ENCODE peak calls at places on chromosomes 7 and 10, in six cellular contexts. One of them, this sample, is unnamed. For H3K79me2, the result is how much of the 10 kb centered on the place peaks cover.

GRCh38 chr10:105288613-105289012 is 647.5 kb downstream of the SORCS3 start:
- DNase-seq in PC-9: no peak
- DNase-seq in HCT116: no peak
- DNase-seq in H9: no peak
- DNase-seq in neural progenitor cell: no peak
- DNase-seq in OCI-LY7: no peak
- DNase-seq in this sample: no peak

GRCh38 chr7:96143495-96144259 is 178.2 kb downstream of the SLC25A13 start:
- DNase-seq in PC-9: no peak
- DNase-seq in HCT116: no peak
- DNase-seq in H9: peak
- DNase-seq in neural progenitor cell: peak
- DNase-seq in OCI-LY7: no peak
- DNase-seq in this sample: no peak

GRCh38 chr7:17030559-17030958 is 148.8 kb upstream of the AGR3 start:
- DNase-seq in PC-9: no peak
- DNase-seq in HCT116: no peak
- DNase-seq in H9: no peak
- DNase-seq in neural progenitor cell: no peak
- DNase-seq in OCI-LY7: no peak
- DNase-seq in this sample: no peak

GRCh38 chr10:11403116-11403515 is 208.3 kb downstream of the USP6NL start:
- DNase-seq in PC-9: no peak
- DNase-seq in HCT116: no peak
- DNase-seq in H9: no peak
- DNase-seq in neural progenitor cell: no peak
- DNase-seq in OCI-LY7: peak
- DNase-seq in this sample: no peak

GRCh38 chr10:14123066-14123465 is 207.7 kb downstream of the FRMD4A start:
- DNase-seq in PC-9: no peak
- DNase-seq in HCT116: no peak
- DNase-seq in H9: no peak
- DNase-seq in neural progenitor cell: no peak
- DNase-seq in OCI-LY7: no peak
- DNase-seq in this sample: no peak

GRCh38 chr7:30906014-30906413 is 5.6 kb upstream of the AQP1 start:
- DNase-seq in PC-9: peak
- DNase-seq in HCT116: no peak
- DNase-seq in H9: no peak
- DNase-seq in neural progenitor cell: no peak
- DNase-seq in OCI-LY7: no peak
- DNase-seq in this sample: no peak

GRCh38 chr10:43341450-43341849 is 30.0 kb upstream of the FXYD4 start:
- DNase-seq in PC-9: no peak
- DNase-seq in HCT116: no peak
- DNase-seq in H9: no peak
- DNase-seq in neural progenitor cell: no peak
- DNase-seq in OCI-LY7: no peak
- DNase-seq in this sample: no peak

GRCh38 chr10:96285331-96285752 is 14.0 kb upstream of the BLNK start:
- DNase-seq in PC-9: no peak
- DNase-seq in HCT116: no peak
- DNase-seq in H9: peak
- DNase-seq in neural progenitor cell: peak
- DNase-seq in OCI-LY7: peak
- DNase-seq in this sample: no peak

GRCh38 chr7:158828343-158829020 is 827 bp downstream of the ESYT2 start:
- DNase-seq in PC-9: no peak
- DNase-seq in HCT116: no peak
- DNase-seq in H9: peak
- DNase-seq in neural progenitor cell: peak
- DNase-seq in OCI-LY7: peak
- DNase-seq in this sample: peak

GRCh38 chr10:61319550-61320256 is 133.5 kb downstream of the TMEM26 start:
- DNase-seq in PC-9: peak
- DNase-seq in HCT116: no peak
- DNase-seq in H9: no peak
- DNase-seq in neural progenitor cell: no peak
- DNase-seq in OCI-LY7: no peak
- DNase-seq in this sample: peak

GRCh38 chr7:47333131-47333887 is 248.6 kb downstream of the TNS3 start:
- DNase-seq in PC-9: no peak
- DNase-seq in HCT116: no peak
- DNase-seq in H9: no peak
- DNase-seq in neural progenitor cell: no peak
- DNase-seq in OCI-LY7: no peak
- DNase-seq in this sample: no peak

GRCh38 chr7:6430271-6430940 is 17.3 kb downstream of the DAGLB start:
- DNase-seq in PC-9: no peak
- DNase-seq in HCT116: no peak
- DNase-seq in H9: no peak
- DNase-seq in neural progenitor cell: no peak
- DNase-seq in OCI-LY7: peak
- DNase-seq in this sample: no peak

GRCh38 chr7:1817061-1817712 is 147.1 kb downstream of the ELFN1 start:
- DNase-seq in PC-9: peak
- DNase-seq in HCT116: no peak
- DNase-seq in H9: no peak
- DNase-seq in neural progenitor cell: no peak
- DNase-seq in OCI-LY7: no peak
- DNase-seq in this sample: no peak

GRCh38 chr10:129658673-129659072 is 191.6 kb downstream of the MGMT start:
- DNase-seq in PC-9: no peak
- DNase-seq in HCT116: no peak
- DNase-seq in H9: peak
- DNase-seq in neural progenitor cell: peak
- DNase-seq in OCI-LY7: peak
- DNase-seq in this sample: no peak

GRCh38 chr10:133159950-133160812 is at the start of gene KNDC1:
- DNase-seq in PC-9: no peak
- DNase-seq in HCT116: no peak
- DNase-seq in H9: peak
- DNase-seq in neural progenitor cell: peak
- DNase-seq in OCI-LY7: no peak
- DNase-seq in this sample: no peak

GRCh38 chr7:77258593-77258992 is 59.0 kb upstream of the FGL2 start:
- DNase-seq in PC-9: no peak
- DNase-seq in HCT116: no peak
- DNase-seq in H9: no peak
- DNase-seq in neural progenitor cell: no peak
- DNase-seq in OCI-LY7: no peak
- DNase-seq in this sample: no peak

GRCh38 chr10:35184527-35185171 is 58.0 kb downstream of the CREM start:
- DNase-seq in PC-9: no peak
- DNase-seq in HCT116: no peak
- DNase-seq in H9: no peak
- DNase-seq in neural progenitor cell: no peak
- DNase-seq in OCI-LY7: peak
- DNase-seq in this sample: no peak

GRCh38 chr7:20133803-20134202 is 83.4 kb downstream of the MACC1 start:
- DNase-seq in PC-9: no peak
- DNase-seq in HCT116: no peak
- DNase-seq in H9: no peak
- DNase-seq in neural progenitor cell: no peak
- DNase-seq in OCI-LY7: no peak
- DNase-seq in this sample: no peak

GRCh38 chr7:3301472-3301778 is 373 bp downstream of the SDK1 start:
- DNase-seq in PC-9: no peak
- DNase-seq in HCT116: no peak
- DNase-seq in H9: no peak
- DNase-seq in neural progenitor cell: peak
- DNase-seq in OCI-LY7: no peak
- DNase-seq in this sample: no peak

GRCh38 chr10:11813855-11814557 is 9.2 kb upstream of the PROSER2 start:
- DNase-seq in PC-9: peak
- DNase-seq in HCT116: no peak
- DNase-seq in H9: no peak
- DNase-seq in neural progenitor cell: no peak
- DNase-seq in OCI-LY7: no peak
- DNase-seq in this sample: no peak

GRCh38 chr10:100746413-100746931 is 1.1 kb downstream of the PAX2 start:
- DNase-seq in PC-9: no peak
- DNase-seq in HCT116: no peak
- DNase-seq in H9: no peak
- DNase-seq in neural progenitor cell: no peak
- DNase-seq in OCI-LY7: no peak
- DNase-seq in this sample: no peak

GRCh38 chr7:30206466-30206865 is 71.7 kb downstream of the MTURN start:
- DNase-seq in PC-9: peak
- DNase-seq in HCT116: peak
- DNase-seq in H9: no peak
- DNase-seq in neural progenitor cell: peak
- DNase-seq in OCI-LY7: no peak
- DNase-seq in this sample: peak

GRCh38 chr7:5636446-5636835 is 145.0 kb downstream of the RNF216 start:
- DNase-seq in PC-9: peak
- DNase-seq in HCT116: no peak
- DNase-seq in H9: no peak
- DNase-seq in neural progenitor cell: peak
- DNase-seq in OCI-LY7: no peak
- DNase-seq in this sample: peak

GRCh38 chr10:113872139-113873030 is 17.9 kb downstream of the NHLRC2 start:
- DNase-seq in PC-9: no peak
- DNase-seq in HCT116: no peak
- DNase-seq in H9: no peak
- DNase-seq in neural progenitor cell: no peak
- DNase-seq in OCI-LY7: no peak
- DNase-seq in this sample: no peak

GRCh38 chr10:84076047-84076388 is 63.3 kb upstream of the GHITM start:
- DNase-seq in PC-9: no peak
- DNase-seq in HCT116: no peak
- DNase-seq in H9: no peak
- DNase-seq in neural progenitor cell: no peak
- DNase-seq in OCI-LY7: no peak
- DNase-seq in this sample: peak

GRCh38 chr10:49164587-49165188 is 23.5 kb downstream of the TMEM273 start:
- DNase-seq in PC-9: no peak
- DNase-seq in HCT116: peak
- DNase-seq in H9: peak
- DNase-seq in neural progenitor cell: peak
- DNase-seq in OCI-LY7: peak
- DNase-seq in this sample: peak

GRCh38 chr7:97107192-97107800 is 10.2 kb upstream of the SDHAF3 start:
- DNase-seq in PC-9: peak
- DNase-seq in HCT116: no peak
- DNase-seq in H9: no peak
- DNase-seq in neural progenitor cell: no peak
- DNase-seq in OCI-LY7: no peak
- DNase-seq in this sample: no peak

GRCh38 chr10:3091346-3091787 is 24.0 kb downstream of the PFKP start:
- DNase-seq in PC-9: peak
- DNase-seq in HCT116: peak
- DNase-seq in H9: no peak
- DNase-seq in neural progenitor cell: no peak
- DNase-seq in OCI-LY7: no peak
- DNase-seq in this sample: peak
- H3K79me2 ChIP-seq in PC-9: half or more
- H3K79me2 ChIP-seq in HCT116: half or more
- H3K79me2 ChIP-seq in H9: under half
- H3K79me2 ChIP-seq in neural progenitor cell: under half
- H3K79me2 ChIP-seq in OCI-LY7: half or more
- H3K79me2 ChIP-seq in this sample: half or more

DNA sequence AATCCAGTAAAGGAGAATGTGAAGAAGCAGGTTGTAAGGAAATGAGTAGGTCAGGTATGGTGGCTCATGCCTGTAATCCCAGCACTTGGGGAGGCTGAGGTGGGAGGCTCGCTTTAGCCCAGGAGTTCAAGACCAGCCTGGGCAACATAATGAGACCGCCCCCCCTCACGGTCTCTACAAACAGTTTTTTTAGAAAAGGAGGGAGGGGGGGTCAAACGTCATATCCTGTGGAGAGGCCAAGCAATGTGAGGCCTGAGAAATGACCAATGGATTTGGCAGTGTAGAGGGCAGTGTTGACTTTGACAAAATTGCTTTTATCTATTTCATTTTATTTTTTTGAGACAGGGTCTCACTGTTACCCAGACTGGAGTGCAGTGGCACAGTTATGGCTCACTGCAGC is 2.3 kb upstream of the DNAJB12 start:
- DNase-seq in PC-9: no peak
- DNase-seq in HCT116: no peak
- DNase-seq in H9: no peak
- DNase-seq in neural progenitor cell: no peak
- DNase-seq in OCI-LY7: no peak
- DNase-seq in this sample: no peak
- H3K79me2 ChIP-seq in PC-9: under half
- H3K79me2 ChIP-seq in HCT116: under half
- H3K79me2 ChIP-seq in H9: under half
- H3K79me2 ChIP-seq in neural progenitor cell: under half
- H3K79me2 ChIP-seq in OCI-LY7: under half
- H3K79me2 ChIP-seq in this sample: under half

GRCh38 chr7:90797596-90797995 is 201.5 kb downstream of the CDK14 start:
- DNase-seq in PC-9: no peak
- DNase-seq in HCT116: no peak
- DNase-seq in H9: no peak
- DNase-seq in neural progenitor cell: no peak
- DNase-seq in OCI-LY7: no peak
- DNase-seq in this sample: peak
- H3K79me2 ChIP-seq in PC-9: under half
- H3K79me2 ChIP-seq in HCT116: under half
- H3K79me2 ChIP-seq in H9: under half
- H3K79me2 ChIP-seq in neural progenitor cell: under half
- H3K79me2 ChIP-seq in OCI-LY7: under half
- H3K79me2 ChIP-seq in this sample: under half

DNA sequence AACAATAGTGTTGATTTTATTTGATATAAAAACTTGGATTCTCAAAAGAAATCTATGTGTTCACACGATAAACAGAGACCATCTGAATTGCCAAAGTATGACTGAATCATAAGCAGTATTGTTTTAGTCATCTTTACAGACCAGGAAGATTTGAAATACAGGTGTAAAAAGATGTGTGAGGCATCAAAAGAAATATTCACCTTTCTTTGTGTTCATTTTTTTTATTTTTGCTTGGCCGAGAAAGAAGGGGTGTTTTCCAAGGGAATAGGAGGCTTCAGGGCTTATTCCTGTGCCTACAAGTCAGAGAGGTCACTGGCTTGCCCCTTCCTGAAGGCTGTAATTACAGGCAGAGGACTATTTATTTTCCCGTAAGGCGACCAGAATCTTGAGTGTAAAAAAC is 37.3 kb downstream of the MET start:
- DNase-seq in PC-9: no peak
- DNase-seq in HCT116: no peak
- DNase-seq in H9: no peak
- DNase-seq in neural progenitor cell: no peak
- DNase-seq in OCI-LY7: no peak
- DNase-seq in this sample: no peak
- H3K79me2 ChIP-seq in PC-9: half or more
- H3K79me2 ChIP-seq in HCT116: half or more
- H3K79me2 ChIP-seq in H9: under half
- H3K79me2 ChIP-seq in neural progenitor cell: under half
- H3K79me2 ChIP-seq in OCI-LY7: under half
- H3K79me2 ChIP-seq in this sample: half or more